ENCODE peak calls at places on chromosome 5, in four cellular contexts. R, Q, A and L are unnamed samples.

GRCh38 chr5:159031513-159031912 is 68.2 kb downstream of the EBF1 start:
- DNase-seq in R (no peak), Q (no peak), A (no peak), L (no peak)

GRCh38 chr5:170132642-170133448 is 27.1 kb downstream of the FOXI1 start:
- DNase-seq in R (no peak), Q (no peak), A (no peak), L (peak)

GRCh38 chr5:14199902-14200301 is 56.8 kb downstream of the TRIO start:
- DNase-seq in R (no peak), Q (peak), A (peak), L (peak)

GRCh38 chr5:90015584-90016018 is 394.0 kb downstream of the CETN3 start:
- DNase-seq in R (no peak), Q (no peak), A (no peak), L (peak)

GRCh38 chr5:60959156-60959555 is 14.2 kb downstream of the NDUFAF2 start:
- DNase-seq in R (no peak), Q (no peak), A (no peak), L (peak)

GRCh38 chr5:87746891-87747366 is 334.2 kb upstream of the CCNH start:
- DNase-seq in R (no peak), Q (no peak), A (no peak), L (peak)

GRCh38 chr5:114249838-114250237 is 112.0 kb upstream of the KCNN2 start:
- DNase-seq in R (no peak), Q (no peak), A (no peak), L (no peak)

GRCh38 chr5:96940586-96940985 is 4.7 kb downstream of the LNPEP start:
- DNase-seq in R (no peak), Q (no peak), A (no peak), L (peak)

GRCh38 chr5:7926296-7926695 is 57.3 kb downstream of the MTRR start:
- DNase-seq in R (no peak), Q (no peak), A (no peak), L (peak)

GRCh38 chr5:2610986-2611385 is 140.5 kb downstream of the IRX2 start:
- DNase-seq in R (no peak), Q (no peak), A (no peak), L (no peak)

GRCh38 chr5:17238521-17239041 is 21.1 kb downstream of the BASP1 start:
- DNase-seq in R (no peak), Q (no peak), A (no peak), L (peak)

GRCh38 chr5:5965132-5965531 is 413.2 kb downstream of the MED10 start:
- DNase-seq in R (no peak), Q (no peak), A (no peak), L (no peak)

GRCh38 chr5:128225245-128226030 is 141.9 kb downstream of the SLC12A2 start:
- DNase-seq in R (no peak), Q (no peak), A (no peak), L (no peak)

GRCh38 chr5:59099995-59100345 is 517.1 kb downstream of the RAB3C start:
- DNase-seq in R (no peak), Q (no peak), A (no peak), L (no peak)

GRCh38 chr5:136811551-136811950 is 446.2 kb upstream of the TRPC7 start:
- DNase-seq in R (no peak), Q (no peak), A (no peak), L (peak)

GRCh38 chr5:62206150-62206829 is 99.7 kb upstream of the KIF2A start:
- DNase-seq in R (no peak), Q (no peak), A (no peak), L (peak)

GRCh38 chr5:131491749-131492148 is 143.3 kb downstream of the RAPGEF6 start:
- DNase-seq in R (no peak), Q (no peak), A (no peak), L (peak)

GRCh38 chr5:107224272-107224671 is 446.5 kb downstream of the EFNA5 start:
- DNase-seq in R (no peak), Q (no peak), A (no peak), L (no peak)

GRCh38 chr5:119070578-119070827 is 384 bp upstream of the DMXL1 start:
- DNase-seq in R (peak), Q (peak), A (peak), L (no peak)

GRCh38 chr5:26945881-26946280 is 92.5 kb downstream of the CDH9 start:
- DNase-seq in R (no peak), Q (no peak), A (no peak), L (no peak)

GRCh38 chr5:14400085-14400484 is 181.5 kb upstream of the OTULINL start:
- DNase-seq in R (no peak), Q (no peak), A (no peak), L (peak)

GRCh38 chr5:168679515-168679920 is 100.3 kb upstream of the PANK3 start:
- DNase-seq in R (peak), Q (peak), A (peak), L (peak)

GRCh38 chr5:142952236-142952635 is 182.1 kb downstream of the ARHGAP26 start:
- DNase-seq in R (no peak), Q (no peak), A (no peak), L (no peak)

GRCh38 chr5:146185161-146185560 is 2.7 kb upstream of the LARS1 start:
- DNase-seq in R (no peak), Q (no peak), A (no peak), L (peak)

GRCh38 chr5:153827407-153827806 is 211.3 kb downstream of the FAM114A2 start:
- DNase-seq in R (no peak), Q (no peak), A (no peak), L (peak)

GRCh38 chr5:17694922-17695321 is 60.7 kb downstream of the TAF11L14 start:
- DNase-seq in R (no peak), Q (no peak), A (no peak), L (no peak)

GRCh38 chr5:123414975-123415374 is 8.2 kb downstream of the CEP120 start:
- DNase-seq in R (no peak), Q (no peak), A (no peak), L (no peak)

GRCh38 chr5:146515473-146516150 is 378 bp downstream of the GPR151 start:
- DNase-seq in R (no peak), Q (no peak), A (no peak), L (no peak)

GRCh38 chr5:77869115-77869798 is 93.1 kb upstream of the TBCA start:
- DNase-seq in R (no peak), Q (no peak), A (no peak), L (no peak)

GRCh38 chr5:3489221-3489620 is 106.4 kb upstream of the IRX1 start:
- DNase-seq in R (no peak), Q (no peak), A (no peak), L (no peak)

GRCh38 chr5:80072103-80073073 is 37.2 kb downstream of the THBS4 start:
- DNase-seq in R (no peak), Q (no peak), A (no peak), L (peak)

GRCh38 chr5:67998709-67999251 is 216.8 kb upstream of the PIK3R1 start:
- DNase-seq in R (peak), Q (peak), A (peak), L (peak)

DNA sequence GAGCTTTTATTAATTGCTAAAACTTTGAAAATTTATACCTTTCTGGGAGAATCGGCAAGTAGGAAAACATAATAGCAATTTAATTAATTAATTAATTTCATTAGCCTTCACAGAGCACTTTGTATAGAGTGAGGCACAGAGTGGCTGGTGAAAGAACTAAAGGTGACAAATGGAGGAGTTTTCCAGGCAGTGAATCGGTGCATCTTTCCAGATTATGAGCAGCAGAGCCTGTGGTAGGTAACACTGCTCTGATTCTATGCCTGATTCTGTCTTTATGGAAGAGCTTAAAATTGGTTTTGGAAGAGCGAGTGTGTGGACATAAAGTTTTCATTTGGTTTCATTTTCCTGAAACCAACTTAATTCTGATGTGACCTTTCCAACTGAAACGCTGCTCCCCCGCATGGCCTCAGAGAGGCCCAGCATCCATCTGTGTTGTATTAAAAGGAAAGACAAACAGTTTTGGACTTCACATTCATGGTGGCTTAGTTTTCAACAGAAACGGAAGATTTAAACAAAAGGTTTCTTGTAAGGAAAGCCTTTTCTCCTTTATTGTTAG is 188.9 kb upstream of the RPS23 start:
- DNase-seq in R (peak), Q (no peak), A (no peak), L (peak)
- H3K4me3 ChIP-seq in R (no peak), Q (peak), A (no peak), L (peak)

GRCh38 chr5:34687269-34688011 is 31.3 kb downstream of the RAI14 start:
- DNase-seq in R (no peak), Q (no peak), A (no peak), L (peak)

GRCh38 chr5:34684281-34684979 is 28.3 kb downstream of the RAI14 start:
- DNase-seq in R (peak), Q (no peak), A (no peak), L (peak)

GRCh38 chr5:34684980-34685352 is 28.8 kb downstream of the RAI14 start:
- DNase-seq in R (no peak), Q (no peak), A (no peak), L (no peak)

GRCh38 chr5:34686762-34687268 is 30.7 kb downstream of the RAI14 start:
- DNase-seq in R (peak), Q (peak), A (peak), L (peak)

DNA sequence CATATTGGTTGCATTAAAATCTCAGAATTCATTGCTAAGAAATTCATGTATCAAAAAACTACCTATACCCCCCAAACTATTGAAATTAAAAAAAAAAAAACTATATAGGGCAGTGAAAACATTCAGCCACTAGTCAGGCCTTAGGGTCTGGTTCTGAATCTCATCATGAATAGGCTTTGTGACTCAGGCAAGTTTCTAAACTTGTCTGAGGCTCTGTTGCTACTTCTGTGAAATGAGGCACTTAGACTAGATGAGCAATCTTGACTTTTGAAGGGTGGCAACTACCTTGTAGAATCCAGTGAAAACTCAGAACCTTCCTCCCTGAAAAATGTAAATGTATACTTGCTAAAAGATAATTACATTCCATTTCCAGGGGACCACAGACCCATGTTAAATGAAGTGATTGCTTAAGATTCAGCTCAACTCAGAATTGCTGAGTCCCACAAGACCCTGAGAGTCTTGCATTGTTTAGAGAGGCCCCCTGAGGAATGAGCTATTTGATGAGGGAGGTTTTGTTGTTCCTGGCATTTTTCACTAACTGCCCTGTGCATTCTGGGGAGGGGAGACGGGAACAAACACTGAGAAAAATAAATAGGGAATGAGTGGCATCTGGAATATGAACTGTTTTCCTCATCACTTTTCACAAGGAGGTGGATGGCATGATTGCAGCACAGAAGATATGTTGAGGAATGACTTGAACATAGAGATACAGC is 29.5 kb downstream of the RAI14 start:
- DNase-seq in R (no peak), Q (no peak), A (no peak), L (peak)
- H3K4me3 ChIP-seq in R (no peak), Q (no peak), A (no peak), L (no peak)

GRCh38 chr5:23013395-23013994 is 160.4 kb upstream of the CDH12 start:
- DNase-seq in R (no peak), Q (no peak), A (no peak), L (no peak)
- H3K4me3 ChIP-seq in R (no peak), Q (peak), A (peak), L (no peak)

GRCh38 chr5:135037519-135038201 is 3.6 kb upstream of the PITX1 start:
- DNase-seq in R (no peak), Q (no peak), A (no peak), L (no peak)

GRCh38 chr5:135040331-135041144 is 6.5 kb upstream of the PITX1 start:
- DNase-seq in R (no peak), Q (no peak), A (no peak), L (peak)

GRCh38 chr5:135038202-135038828 is 4.3 kb upstream of the PITX1 start:
- DNase-seq in R (no peak), Q (no peak), A (no peak), L (no peak)

GRCh38 chr5:135039526-135040296 is 5.7 kb upstream of the PITX1 start:
- DNase-seq in R (peak), Q (no peak), A (no peak), L (no peak)

DNA sequence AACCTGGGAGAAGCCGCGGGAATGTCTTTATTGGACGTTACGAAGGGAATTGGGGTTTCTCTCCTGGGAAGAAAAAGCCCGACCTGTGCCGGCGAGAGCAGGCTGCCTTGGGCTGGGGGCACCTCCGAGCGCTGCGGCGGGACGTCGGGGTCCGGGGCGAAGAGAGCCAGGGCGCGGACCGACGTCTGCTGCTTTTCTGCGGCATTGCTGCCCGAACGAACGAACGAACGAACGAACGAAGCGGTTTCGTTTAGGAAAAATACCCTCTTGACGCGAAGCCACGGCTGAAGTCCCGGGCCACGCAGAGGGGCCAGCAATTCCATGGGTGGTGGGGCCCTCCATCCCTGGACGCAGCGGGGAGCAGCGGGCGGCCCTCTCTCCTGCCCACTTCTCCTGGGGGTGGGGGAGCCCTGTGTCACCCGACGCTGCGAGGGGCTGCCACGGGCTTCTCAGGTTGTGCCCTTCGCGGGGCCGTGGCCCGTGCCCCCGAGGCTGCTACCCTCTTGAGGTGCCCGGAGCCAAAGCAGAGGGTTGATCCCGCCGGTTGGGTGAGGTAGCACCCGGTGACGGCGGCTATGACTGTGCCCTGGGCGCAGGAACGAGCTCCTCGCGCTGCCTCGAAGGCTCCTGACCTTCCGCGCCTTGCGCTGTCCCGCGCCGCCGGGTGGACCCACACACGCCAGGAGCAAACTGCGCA is 4.9 kb upstream of the PITX1 start:
- DNase-seq in R (peak), Q (no peak), A (no peak), L (peak)
- H3K4me3 ChIP-seq in R (no peak), Q (peak), A (peak), L (no peak)

GRCh38 chr5:172413601-172414000 is 40.7 kb downstream of the SH3PXD2B start:
- DNase-seq in R (no peak), Q (no peak), A (no peak), L (peak)
- H3K4me3 ChIP-seq in R (no peak), Q (no peak), A (no peak), L (no peak)

GRCh38 chr5:176812269-176813259 is 2.2 kb downstream of the UNC5A start:
- DNase-seq in R (no peak), Q (no peak), A (no peak), L (peak)

GRCh38 chr5:176810687-176811501 is 535 bp downstream of the UNC5A start:
- DNase-seq in R (no peak), Q (no peak), A (no peak), L (peak)

GRCh38 chr5:176810084-176810597 is at the start of gene UNC5A:
- DNase-seq in R (no peak), Q (peak), A (peak), L (no peak)

GRCh38 chr5:176806137-176806536 is 4.2 kb upstream of the UNC5A start:
- DNase-seq in R (no peak), Q (no peak), A (no peak), L (peak)

DNA sequence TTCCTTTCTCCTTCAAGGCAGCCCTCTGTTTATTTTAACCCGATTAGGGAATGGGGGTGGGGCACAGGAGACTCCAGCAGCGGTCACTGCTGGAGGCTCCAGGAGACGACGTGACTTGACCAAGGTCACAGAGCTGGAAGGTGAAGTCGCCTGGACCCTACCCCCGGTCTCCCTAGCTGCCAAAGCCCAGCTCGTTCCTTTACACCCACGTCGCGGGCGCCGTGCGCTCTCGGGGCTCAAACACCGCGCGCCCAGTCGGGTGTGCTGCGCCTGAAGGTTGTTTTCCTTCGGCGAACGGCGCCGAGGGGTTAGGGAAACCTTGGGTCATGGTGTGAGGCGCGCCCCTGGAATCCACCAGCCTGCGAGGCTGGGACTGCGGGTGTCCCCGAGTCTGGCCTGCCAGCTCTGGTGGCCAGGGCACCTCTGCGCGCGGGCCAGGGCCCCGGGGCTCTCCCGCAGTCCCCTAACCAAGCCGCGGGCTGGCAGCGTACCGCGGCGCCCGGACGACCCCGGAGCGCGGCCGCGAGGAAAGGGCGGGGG is 745 bp upstream of the UNC5A start:
- DNase-seq in R (no peak), Q (no peak), A (no peak), L (no peak)
- H3K4me3 ChIP-seq in R (no peak), Q (peak), A (no peak), L (no peak)

GRCh38 chr5:141343242-141343952 is at the start of gene PCDHGA3:
- DNase-seq in R (no peak), Q (no peak), A (no peak), L (peak)

GRCh38 chr5:141343953-141344463 is 379 bp downstream of the PCDHGA3 start:
- DNase-seq in R (no peak), Q (no peak), A (no peak), L (no peak)

GRCh38 chr5:141342773-141343172 is 856 bp upstream of the PCDHGA3 start:
- DNase-seq in R (no peak), Q (no peak), A (no peak), L (no peak)

GRCh38 chr5:141338538-141339306 is at the start of gene PCDHGA2:
- DNase-seq in R (no peak), Q (no peak), A (no peak), L (peak)
- H3K4me3 ChIP-seq in R (no peak), Q (peak), A (no peak), L (peak)

GRCh38 chr5:23012842-23013241 is 159.7 kb upstream of the CDH12 start:
- DNase-seq in R (no peak), Q (no peak), A (no peak), L (no peak)
- H3K4me3 ChIP-seq in R (no peak), Q (peak), A (peak), L (no peak)

GRCh38 chr5:135491552-135492318 is 39.6 kb upstream of the TIFAB start:
- DNase-seq in R (no peak), Q (no peak), A (no peak), L (no peak)
- H3K4me3 ChIP-seq in R (no peak), Q (no peak), A (no peak), L (no peak)

GRCh38 chr5:139402561-139403158 is 1.2 kb downstream of the SPATA24 start:
- DNase-seq in R (peak), Q (no peak), A (peak), L (peak)
- H3K4me3 ChIP-seq in R (no peak), Q (no peak), A (no peak), L (no peak)